ENCODE peak calls at places on chromosomes 5 and 9, in nine cellular contexts. One of them, this sample, is unnamed.

GRCh38 chr5:180791611-180792213 is 10.9 kb downstream of the MGAT1 start:
- DNase-seq in heart left ventricle: no peak
- DNase-seq in HCT116: no peak
- DNase-seq in tibial nerve: no peak
- DNase-seq in breast epithelium: no peak
- DNase-seq in lower leg skin: no peak
- DNase-seq in H54: no peak
- DNase-seq in stomach: no peak
- DNase-seq in GM12892: no peak
- DNase-seq in this sample: no peak

GRCh38 chr5:65041296-65042158 is 272.8 kb downstream of the CWC27 start:
- DNase-seq in heart left ventricle: no peak
- DNase-seq in HCT116: no peak
- DNase-seq in tibial nerve: no peak
- DNase-seq in breast epithelium: no peak
- DNase-seq in lower leg skin: no peak
- DNase-seq in H54: no peak
- DNase-seq in stomach: no peak
- DNase-seq in GM12892: no peak
- DNase-seq in this sample: no peak

GRCh38 chr5:57106661-57107060 is 67.2 kb upstream of the GPBP1 start:
- DNase-seq in heart left ventricle: no peak
- DNase-seq in HCT116: no peak
- DNase-seq in tibial nerve: no peak
- DNase-seq in breast epithelium: no peak
- DNase-seq in lower leg skin: no peak
- DNase-seq in H54: no peak
- DNase-seq in stomach: no peak
- DNase-seq in GM12892: no peak
- DNase-seq in this sample: no peak

GRCh38 chr9:117772960-117773359 is 68.8 kb downstream of the TLR4 start:
- DNase-seq in heart left ventricle: no peak
- DNase-seq in HCT116: no peak
- DNase-seq in tibial nerve: no peak
- DNase-seq in breast epithelium: no peak
- DNase-seq in lower leg skin: no peak
- DNase-seq in H54: peak
- DNase-seq in stomach: no peak
- DNase-seq in GM12892: no peak
- DNase-seq in this sample: no peak

GRCh38 chr5:40240111-40240510 is 439.6 kb upstream of the PTGER4 start:
- DNase-seq in heart left ventricle: no peak
- DNase-seq in HCT116: no peak
- DNase-seq in tibial nerve: no peak
- DNase-seq in breast epithelium: no peak
- DNase-seq in lower leg skin: no peak
- DNase-seq in H54: no peak
- DNase-seq in stomach: no peak
- DNase-seq in GM12892: no peak
- DNase-seq in this sample: no peak

GRCh38 chr9:18947772-18948391 is 85.1 kb downstream of the SAXO1 start:
- DNase-seq in heart left ventricle: no peak
- DNase-seq in HCT116: no peak
- DNase-seq in tibial nerve: no peak
- DNase-seq in breast epithelium: no peak
- DNase-seq in lower leg skin: no peak
- DNase-seq in H54: no peak
- DNase-seq in stomach: no peak
- DNase-seq in GM12892: no peak
- DNase-seq in this sample: no peak

GRCh38 chr9:77807295-77807694 is 159.2 kb upstream of the GNA14 start:
- DNase-seq in heart left ventricle: no peak
- DNase-seq in HCT116: no peak
- DNase-seq in tibial nerve: no peak
- DNase-seq in breast epithelium: no peak
- DNase-seq in lower leg skin: peak
- DNase-seq in H54: peak
- DNase-seq in stomach: no peak
- DNase-seq in GM12892: no peak
- DNase-seq in this sample: no peak

GRCh38 chr9:123562844-123563346 is 206.9 kb downstream of the CRB2 start:
- DNase-seq in heart left ventricle: no peak
- DNase-seq in HCT116: no peak
- DNase-seq in tibial nerve: no peak
- DNase-seq in breast epithelium: no peak
- DNase-seq in lower leg skin: no peak
- DNase-seq in H54: peak
- DNase-seq in stomach: no peak
- DNase-seq in GM12892: no peak
- DNase-seq in this sample: no peak

GRCh38 chr9:89929721-89930480 is 325.1 kb downstream of the GADD45G start:
- DNase-seq in heart left ventricle: peak
- DNase-seq in HCT116: no peak
- DNase-seq in tibial nerve: peak
- DNase-seq in breast epithelium: no peak
- DNase-seq in lower leg skin: no peak
- DNase-seq in H54: no peak
- DNase-seq in stomach: no peak
- DNase-seq in GM12892: no peak
- DNase-seq in this sample: no peak

GRCh38 chr5:170139786-170140335 is 34.2 kb downstream of the FOXI1 start:
- DNase-seq in heart left ventricle: no peak
- DNase-seq in HCT116: no peak
- DNase-seq in tibial nerve: no peak
- DNase-seq in breast epithelium: no peak
- DNase-seq in lower leg skin: no peak
- DNase-seq in H54: no peak
- DNase-seq in stomach: no peak
- DNase-seq in GM12892: no peak
- DNase-seq in this sample: no peak

DNA sequence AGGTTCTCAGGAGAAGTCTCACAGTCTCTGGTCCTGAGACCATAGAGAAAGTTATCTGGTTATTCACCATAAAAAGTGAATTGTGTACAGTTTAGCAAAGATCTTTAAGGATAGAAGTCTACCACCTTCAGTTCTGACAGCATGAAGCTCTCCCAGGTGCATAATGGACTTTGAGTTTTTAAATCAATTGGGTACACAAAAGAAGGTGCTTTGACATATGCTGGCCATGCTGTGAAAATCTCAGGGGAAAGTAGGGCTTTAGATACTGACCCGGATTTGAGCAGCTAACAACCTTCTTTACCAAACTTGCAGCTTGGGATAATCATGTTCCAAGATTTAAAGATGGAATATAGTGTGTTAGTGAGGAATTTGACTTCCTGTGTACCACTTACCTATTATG is 264.2 kb downstream of the ZSWIM6 start:
- DNase-seq in heart left ventricle: no peak
- DNase-seq in HCT116: no peak
- DNase-seq in tibial nerve: no peak
- DNase-seq in breast epithelium: no peak
- DNase-seq in lower leg skin: no peak
- DNase-seq in H54: no peak
- DNase-seq in stomach: no peak
- DNase-seq in GM12892: no peak
- DNase-seq in this sample: no peak
- TF ChIP-seq POLR2A in heart left ventricle: no peak
- TF ChIP-seq POLR2A in HCT116: no peak
- TF ChIP-seq POLR2A in tibial nerve: no peak
- TF ChIP-seq POLR2A in breast epithelium: no peak
- TF ChIP-seq POLR2A in lower leg skin: no peak
- TF ChIP-seq POLR2A in H54: no peak
- TF ChIP-seq POLR2A in stomach: no peak
- TF ChIP-seq POLR2A in GM12892: no peak
- TF ChIP-seq POLR2A in this sample: no peak

GRCh38 chr9:6927838-6928237 is 170.1 kb downstream of the KDM4C start:
- DNase-seq in heart left ventricle: no peak
- DNase-seq in HCT116: no peak
- DNase-seq in tibial nerve: no peak
- DNase-seq in breast epithelium: no peak
- DNase-seq in lower leg skin: no peak
- DNase-seq in H54: no peak
- DNase-seq in stomach: no peak
- DNase-seq in GM12892: no peak
- DNase-seq in this sample: no peak

GRCh38 chr9:6928863-6929262 is 171.1 kb downstream of the KDM4C start:
- DNase-seq in heart left ventricle: no peak
- DNase-seq in HCT116: no peak
- DNase-seq in tibial nerve: no peak
- DNase-seq in breast epithelium: no peak
- DNase-seq in lower leg skin: no peak
- DNase-seq in H54: no peak
- DNase-seq in stomach: no peak
- DNase-seq in GM12892: no peak
- DNase-seq in this sample: no peak

GRCh38 chr9:6930827-6931226 is 173.1 kb downstream of the KDM4C start:
- DNase-seq in heart left ventricle: no peak
- DNase-seq in HCT116: no peak
- DNase-seq in tibial nerve: no peak
- DNase-seq in breast epithelium: no peak
- DNase-seq in lower leg skin: no peak
- DNase-seq in H54: no peak
- DNase-seq in stomach: no peak
- DNase-seq in GM12892: no peak
- DNase-seq in this sample: no peak

GRCh38 chr9:6929428-6929827 is 171.7 kb downstream of the KDM4C start:
- DNase-seq in heart left ventricle: no peak
- DNase-seq in HCT116: no peak
- DNase-seq in tibial nerve: no peak
- DNase-seq in breast epithelium: no peak
- DNase-seq in lower leg skin: no peak
- DNase-seq in H54: no peak
- DNase-seq in stomach: no peak
- DNase-seq in GM12892: no peak
- DNase-seq in this sample: no peak

GRCh38 chr9:6931913-6932312 is 174.1 kb downstream of the KDM4C start:
- DNase-seq in heart left ventricle: peak
- DNase-seq in HCT116: peak
- DNase-seq in tibial nerve: no peak
- DNase-seq in breast epithelium: no peak
- DNase-seq in lower leg skin: no peak
- DNase-seq in H54: peak
- DNase-seq in stomach: peak
- DNase-seq in GM12892: no peak
- DNase-seq in this sample: peak
- TF ChIP-seq POLR2A in heart left ventricle: no peak
- TF ChIP-seq POLR2A in HCT116: no peak
- TF ChIP-seq POLR2A in tibial nerve: no peak
- TF ChIP-seq POLR2A in breast epithelium: no peak
- TF ChIP-seq POLR2A in lower leg skin: no peak
- TF ChIP-seq POLR2A in H54: no peak
- TF ChIP-seq POLR2A in stomach: no peak
- TF ChIP-seq POLR2A in GM12892: no peak
- TF ChIP-seq POLR2A in this sample: no peak

DNA sequence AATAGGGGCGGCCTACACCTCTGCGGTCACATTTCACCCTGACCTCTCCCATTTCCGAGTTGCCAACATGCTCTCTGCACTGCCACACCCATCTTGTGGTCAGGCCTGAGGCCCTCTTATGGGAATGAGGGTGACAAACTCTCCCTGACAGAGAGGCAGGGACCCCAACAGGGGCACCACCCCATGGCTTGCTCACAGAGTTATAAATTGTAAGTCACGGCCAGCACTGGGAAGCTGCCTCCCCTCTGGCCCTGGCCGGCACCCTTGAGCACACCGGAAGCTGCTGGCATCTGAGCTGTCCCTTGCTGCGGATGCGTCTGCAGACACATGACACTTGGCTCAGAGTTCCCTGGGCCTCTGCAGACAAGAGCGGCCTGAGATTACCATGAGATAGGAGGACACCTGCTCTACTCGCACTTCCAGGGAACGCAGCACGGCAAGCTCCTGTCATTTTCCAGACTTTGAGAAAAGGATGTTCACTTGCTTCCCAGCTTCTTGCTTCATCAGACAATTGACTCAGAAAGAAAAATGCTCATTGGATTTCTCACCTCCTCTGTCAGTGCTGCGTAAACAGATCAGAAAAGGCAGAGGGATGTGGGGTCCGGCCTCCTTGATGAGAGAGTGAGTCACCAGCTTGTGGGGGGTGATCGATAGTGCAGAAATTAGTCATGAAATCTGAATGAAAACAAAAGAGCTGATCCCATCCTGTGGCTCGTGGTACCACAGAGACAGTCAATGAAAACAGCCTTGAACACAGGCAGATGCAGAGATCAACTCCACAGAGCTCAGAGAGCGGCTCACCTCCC is 269.8 kb downstream of the SYK start:
- DNase-seq in heart left ventricle: no peak
- DNase-seq in HCT116: no peak
- DNase-seq in tibial nerve: no peak
- DNase-seq in breast epithelium: no peak
- DNase-seq in lower leg skin: no peak
- DNase-seq in H54: peak
- DNase-seq in stomach: no peak
- DNase-seq in GM12892: no peak
- DNase-seq in this sample: no peak
- TF ChIP-seq POLR2A in heart left ventricle: no peak
- TF ChIP-seq POLR2A in HCT116: no peak
- TF ChIP-seq POLR2A in tibial nerve: no peak
- TF ChIP-seq POLR2A in breast epithelium: no peak
- TF ChIP-seq POLR2A in lower leg skin: no peak
- TF ChIP-seq POLR2A in H54: no peak
- TF ChIP-seq POLR2A in stomach: no peak
- TF ChIP-seq POLR2A in GM12892: no peak
- TF ChIP-seq POLR2A in this sample: no peak

GRCh38 chr9:129885670-129886106 is 50.4 kb downstream of the USP20 start:
- DNase-seq in heart left ventricle: peak
- DNase-seq in HCT116: peak
- DNase-seq in tibial nerve: peak
- DNase-seq in breast epithelium: peak
- DNase-seq in lower leg skin: peak
- DNase-seq in H54: peak
- DNase-seq in stomach: peak
- DNase-seq in GM12892: peak
- DNase-seq in this sample: peak

GRCh38 chr9:129888085-129888808 is 53.0 kb downstream of the USP20 start:
- DNase-seq in heart left ventricle: peak
- DNase-seq in HCT116: no peak
- DNase-seq in tibial nerve: no peak
- DNase-seq in breast epithelium: no peak
- DNase-seq in lower leg skin: no peak
- DNase-seq in H54: no peak
- DNase-seq in stomach: peak
- DNase-seq in GM12892: peak
- DNase-seq in this sample: peak

GRCh38 chr9:129887210-129888084 is 52.2 kb downstream of the USP20 start:
- DNase-seq in heart left ventricle: no peak
- DNase-seq in HCT116: no peak
- DNase-seq in tibial nerve: no peak
- DNase-seq in breast epithelium: no peak
- DNase-seq in lower leg skin: no peak
- DNase-seq in H54: no peak
- DNase-seq in stomach: no peak
- DNase-seq in GM12892: no peak
- DNase-seq in this sample: no peak

GRCh38 chr9:129885018-129885669 is 49.9 kb downstream of the USP20 start:
- DNase-seq in heart left ventricle: peak
- DNase-seq in HCT116: no peak
- DNase-seq in tibial nerve: peak
- DNase-seq in breast epithelium: no peak
- DNase-seq in lower leg skin: no peak
- DNase-seq in H54: no peak
- DNase-seq in stomach: peak
- DNase-seq in GM12892: no peak
- DNase-seq in this sample: no peak

GRCh38 chr9:129886226-129887174 is 51.2 kb downstream of the USP20 start:
- DNase-seq in heart left ventricle: no peak
- DNase-seq in HCT116: no peak
- DNase-seq in tibial nerve: no peak
- DNase-seq in breast epithelium: no peak
- DNase-seq in lower leg skin: no peak
- DNase-seq in H54: no peak
- DNase-seq in stomach: no peak
- DNase-seq in GM12892: no peak
- DNase-seq in this sample: peak
- TF ChIP-seq POLR2A in heart left ventricle: no peak
- TF ChIP-seq POLR2A in HCT116: no peak
- TF ChIP-seq POLR2A in tibial nerve: no peak
- TF ChIP-seq POLR2A in breast epithelium: no peak
- TF ChIP-seq POLR2A in lower leg skin: no peak
- TF ChIP-seq POLR2A in H54: no peak
- TF ChIP-seq POLR2A in stomach: no peak
- TF ChIP-seq POLR2A in GM12892: peak
- TF ChIP-seq POLR2A in this sample: no peak